ENCODE peak calls at places on chromosomes 12 and 14, in six cellular contexts. D, B, L, I, A and K are unnamed samples.

GRCh38 chr14:89750909-89751502 is 203.5 kb downstream of the EFCAB11 start:
- DNase-seq in D (no peak), B (no peak), I (no peak), A (no peak), L (no peak), K (no peak)

GRCh38 chr14:94559638-94560290 is 1.5 kb upstream of the SERPINA4 start:
- DNase-seq in I (no peak), D (no peak), A (no peak), L (no peak), B (no peak), K (peak; percentile 31)

GRCh38 chr14:24952851-24953666 is 96.9 kb downstream of the STXBP6 start:
- DNase-seq in I (no peak), A (no peak), B (no peak), L (no peak), D (no peak), K (peak; percentile 66)

GRCh38 chr14:33726685-33727084 is 224.2 kb downstream of the EGLN3 start:
- DNase-seq in D (no peak), I (no peak), A (no peak), B (no peak), L (no peak), K (no peak)

GRCh38 chr12:52295663-52296062 is 4.3 kb upstream of the KRT81 start:
- DNase-seq in D (no peak), I (no peak), B (no peak), L (no peak), A (no peak), K (no peak)

GRCh38 chr12:51529586-51529985 is 61.4 kb upstream of the SCN8A start:
- DNase-seq in A (no peak), D (no peak), L (no peak), I (no peak), B (no peak), K (no peak)

GRCh38 chr12:89556976-89557375 is 31.1 kb upstream of the POC1B start:
- DNase-seq in B (no peak), A (no peak), I (no peak), D (no peak), L (no peak), K (no peak)

GRCh38 chr12:53495903-53496751 is 3.1 kb downstream of the MAP3K12 start:
- DNase-seq in A (no peak), B (peak; percentile 36), D (peak; percentile 66), L (no peak), I (peak; percentile 48), K (no peak)

GRCh38 chr12:120101182-120101581 is 15.4 kb downstream of the RAB35 start:
- DNase-seq in A (no peak), B (no peak), L (no peak), D (peak; percentile 79), I (no peak), K (no peak)

GRCh38 chr12:58931518-58931917 is 11.2 kb upstream of the LRIG3 start:
- DNase-seq in L (no peak), A (no peak), B (no peak), D (no peak), I (no peak), K (no peak)

GRCh38 chr14:105324080-105324778 is 9.7 kb downstream of the PACS2 start:
- DNase-seq in A (no peak), L (no peak), D (no peak), I (no peak), B (no peak), K (peak; percentile 75)

GRCh38 chr12:90331262-90331661 is 622.6 kb upstream of the ATP2B1 start:
- DNase-seq in I (no peak), B (no peak), L (no peak), D (no peak), A (no peak), K (no peak)

GRCh38 chr14:70782361-70782760 is 27.0 kb downstream of the MAP3K9 start:
- DNase-seq in I (peak; percentile 95), D (no peak), L (no peak), A (peak; percentile 31), B (no peak), K (no peak)

GRCh38 chr12:124296916-124297351 is 2.0 kb downstream of the RFLNA start:
- DNase-seq in B (no peak), A (no peak), I (no peak), D (no peak), L (no peak), K (no peak)

GRCh38 chr12:124700810-124701594 is 133.6 kb upstream of the NCOR2 start:
- DNase-seq in L (peak; percentile 23), I (no peak), B (no peak), A (no peak), D (no peak), K (no peak)

GRCh38 chr14:36515896-36516718 is 3.9 kb downstream of the NKX2-1 start:
- DNase-seq in B (no peak), L (no peak), I (no peak), D (no peak), A (no peak), K (no peak)

GRCh38 chr12:127655691-127656090 is 611.3 kb upstream of the TMEM132C start:
- DNase-seq in I (no peak), B (no peak), D (no peak), L (no peak), A (peak; percentile 91), K (no peak)

GRCh38 chr12:108328420-108328819 is 10.7 kb downstream of the CMKLR1 start:
- DNase-seq in I (no peak), L (no peak), D (no peak), A (no peak), B (no peak), K (no peak)

GRCh38 chr14:77714926-77715325 is 7.0 kb downstream of the SLIRP start:
- DNase-seq in B (no peak), A (no peak), I (no peak), L (no peak), D (no peak), K (no peak)

GRCh38 chr12:9699898-9700605 is 30.5 kb downstream of the CLEC2D start:
- DNase-seq in I (peak; percentile 52), L (no peak), B (no peak), A (no peak), D (no peak), K (no peak)

GRCh38 chr12:57803317-57803893 is 15.1 kb downstream of the AVIL start:
- DNase-seq in B (peak; percentile 69), L (peak; percentile 62), D (peak; percentile 51), A (peak; percentile 17), I (no peak), K (peak; percentile 63)

GRCh38 chr14:77302926-77303325 is 17.8 kb downstream of the POMT2 start:
- DNase-seq in B (peak; percentile 94), A (no peak), D (peak; percentile 78), I (peak; percentile 89), L (no peak), K (no peak)

GRCh38 chr12:6370994-6371754 is 4.2 kb downstream of the SCNN1A start:
- DNase-seq in D (peak; percentile 78), B (peak; percentile 98), I (peak; percentile 99), L (peak; percentile 58), A (no peak), K (no peak)
- TF ChIP-seq CTCF in D (no peak), B (peak; percentile 28), I (peak; percentile 43), L (peak; percentile 23), A (peak; percentile 46), K (no peak)

GRCh38 chr12:69355363-69356035 is 4.0 kb upstream of the YEATS4 start:
- DNase-seq in A (no peak), L (no peak), I (no peak), B (no peak), D (no peak), K (no peak)

GRCh38 chr12:69351462-69352236 is 3.5 kb downstream of the LYZ start:
- DNase-seq in I (no peak), A (no peak), D (no peak), L (no peak), B (no peak), K (no peak)

GRCh38 chr12:69354172-69354560 is 5.4 kb upstream of the YEATS4 start:
- DNase-seq in L (no peak), B (no peak), D (no peak), A (no peak), I (no peak), K (no peak)

GRCh38 chr12:69352904-69353303 is 4.7 kb downstream of the LYZ start:
- DNase-seq in D (no peak), B (no peak), A (no peak), I (no peak), L (no peak), K (no peak)

DNA sequence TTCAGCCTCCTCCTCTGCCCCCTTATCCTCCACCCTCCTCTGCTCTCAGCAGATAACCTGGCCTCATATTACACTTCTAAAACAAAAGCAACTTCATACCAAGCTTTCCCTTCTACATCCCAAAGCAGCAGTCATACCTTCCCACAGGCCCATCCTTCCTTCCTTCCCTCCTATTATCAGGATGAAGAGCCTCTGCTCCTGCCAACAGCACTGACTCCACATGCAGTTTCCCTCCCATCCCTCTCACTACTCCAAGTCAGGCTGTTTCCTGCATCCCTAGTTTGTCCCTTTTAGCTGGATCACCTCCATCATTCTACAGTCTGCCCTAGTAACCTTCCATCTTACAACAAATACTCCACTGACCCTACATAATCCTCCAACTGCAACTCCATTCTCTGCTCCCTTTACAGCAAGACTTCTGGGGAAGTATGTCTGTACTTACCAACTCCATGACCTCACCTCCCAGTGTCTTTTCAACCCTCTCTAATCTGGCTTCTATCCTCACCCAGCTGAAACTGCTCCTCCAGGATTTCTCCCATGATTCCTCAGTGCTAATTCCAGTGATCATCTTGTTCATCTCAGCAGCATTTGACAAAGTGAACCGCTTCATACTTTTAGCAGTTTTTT is 4.9 kb upstream of the YEATS4 start:
- DNase-seq in D (no peak), A (no peak), I (no peak), L (no peak), B (no peak), K (no peak)
- TF ChIP-seq CTCF in D (no peak), A (no peak), I (no peak), L (no peak), B (no peak), K (no peak)

DNA sequence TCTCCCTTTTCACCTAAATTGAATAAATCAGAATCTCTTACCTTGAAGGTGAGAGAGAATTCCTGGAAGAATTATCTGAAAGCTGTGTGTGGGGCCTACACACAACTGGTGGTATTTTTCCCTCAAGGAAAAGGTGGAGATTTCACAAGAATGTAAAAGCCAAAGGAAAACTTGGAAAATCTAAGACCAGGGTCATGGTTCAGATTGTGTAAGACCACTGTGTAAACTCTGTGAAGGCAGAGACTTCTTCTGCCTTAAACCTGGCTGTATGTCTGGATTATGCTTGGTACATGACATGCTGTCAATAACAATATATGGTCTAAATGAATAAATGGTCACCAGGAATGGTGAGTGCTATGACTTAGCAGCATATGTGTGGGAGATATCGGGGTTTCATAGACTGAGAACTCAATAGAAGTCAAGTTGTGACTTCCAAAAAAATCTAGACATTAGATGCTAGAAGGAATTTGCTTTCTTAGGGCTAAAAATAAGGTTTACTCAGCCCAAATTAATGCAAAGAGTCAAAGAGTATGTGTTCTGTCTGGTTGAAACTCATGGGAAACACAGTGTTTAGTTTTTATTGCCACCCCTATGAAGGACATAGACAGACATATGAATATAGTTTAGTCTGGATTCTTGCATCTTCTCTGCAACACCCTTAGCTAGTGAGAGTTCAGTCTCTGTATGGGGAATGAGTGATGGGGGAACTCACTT is 163.7 kb downstream of the SNAPC1 start:
- DNase-seq in B (no peak), I (no peak), A (no peak), D (no peak), L (no peak), K (no peak)
- TF ChIP-seq CTCF in B (no peak), I (no peak), A (no peak), D (no peak), L (no peak), K (no peak)

DNA sequence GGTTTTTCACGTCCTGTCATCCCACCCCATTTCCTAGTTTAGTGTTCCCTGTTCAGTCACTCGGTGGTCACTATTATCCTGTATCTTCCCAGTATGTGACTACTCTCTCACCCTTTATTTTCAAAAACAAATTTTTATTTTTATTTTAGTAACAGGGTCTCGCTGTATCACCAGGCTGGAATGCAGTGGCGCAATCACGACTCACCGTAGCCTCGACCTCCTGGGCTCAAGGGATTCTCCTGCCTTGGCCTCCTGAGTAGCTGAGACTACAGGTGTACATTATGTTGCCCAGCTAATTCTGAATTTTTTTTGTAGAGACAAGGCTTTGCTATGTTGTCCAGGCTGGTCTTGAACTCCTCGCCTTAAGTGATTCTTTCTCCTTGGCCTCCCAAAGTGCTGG is 20.1 kb upstream of the PRICKLE1 start:
- DNase-seq in B (no peak), A (no peak), L (no peak), D (no peak), I (no peak), K (no peak)
- TF ChIP-seq CTCF in B (no peak), A (no peak), L (no peak), D (no peak), I (no peak), K (no peak)